ENCODE peak calls at places on chromosomes 6 and 20, in eight cellular contexts. Q is heart left ventricle, U is adrenal gland, S is breast epithelium, E is HCT116, A is body of pancreas, P is sigmoid colon, I is spleen. T is an unnamed sample.

GRCh38 chr6:13273931-13274706 is 54.2 kb downstream of the TBC1D7 start:
- DNase-seq in U (no peak), S (no peak), Q (no peak), E (no peak), I (peak), P (no peak), A (no peak), T (no peak)

GRCh38 chr20:52129611-52130010 is 62.0 kb downstream of the ZFP64 start:
- DNase-seq in Q (no peak), A (no peak), S (no peak), I (no peak), P (no peak), E (no peak), U (no peak), T (no peak)

GRCh38 chr6:17808609-17809008 is 101.9 kb upstream of the NUP153 start:
- DNase-seq in Q (no peak), U (no peak), A (no peak), E (no peak), S (no peak), I (no peak), P (no peak), T (no peak)

GRCh38 chr6:28161410-28162079 is 19.9 kb downstream of the ZKSCAN8 start:
- DNase-seq in I (peak), E (no peak), U (peak), S (peak), Q (peak), A (peak), P (peak), T (peak)

GRCh38 chr20:34579191-34579661 is 20.7 kb downstream of the MAP1LC3A start:
- DNase-seq in P (no peak), S (no peak), I (no peak), A (no peak), E (peak), Q (peak), U (peak), T (peak)

GRCh38 chr20:10721112-10721896 is 47.5 kb upstream of the JAG1 start:
- DNase-seq in A (no peak), Q (no peak), S (no peak), U (no peak), E (no peak), I (no peak), P (no peak), T (no peak)

GRCh38 chr20:50399003-50399916 is 110.9 kb upstream of the PTPN1 start:
- DNase-seq in P (peak), I (no peak), A (no peak), S (no peak), U (peak), Q (peak), E (no peak), T (no peak)

GRCh38 chr20:7882076-7882475 is 58.2 kb downstream of the HAO1 start:
- DNase-seq in A (no peak), Q (no peak), U (no peak), S (no peak), P (no peak), I (no peak), E (no peak), T (no peak)

GRCh38 chr6:53673138-53673801 is 7.7 kb upstream of the KLHL31 start:
- DNase-seq in Q (no peak), A (no peak), E (peak), I (no peak), U (peak), P (no peak), S (no peak), T (peak)

GRCh38 chr20:23602261-23602660 is 3.5 kb downstream of the CST9 start:
- DNase-seq in E (no peak), Q (no peak), P (no peak), U (no peak), S (no peak), I (no peak), A (no peak), T (no peak)

GRCh38 chr20:30168025-30168799 is 1089.3 kb upstream of the DEFB115 start:
- DNase-seq in Q (peak), S (no peak), U (no peak), I (peak), P (peak), E (no peak), A (peak), T (no peak)

GRCh38 chr6:73774311-73774766 is 78.3 kb downstream of the CD109 start:
- DNase-seq in I (no peak), U (no peak), E (peak), S (no peak), Q (peak), A (no peak), P (peak), T (peak)

GRCh38 chr6:123295672-123296071 is 299.6 kb downstream of the CLVS2 start:
- DNase-seq in E (no peak), Q (no peak), P (no peak), A (no peak), U (no peak), S (no peak), I (no peak), T (no peak)

GRCh38 chr6:143743256-143744166 is 65.7 kb downstream of the PHACTR2 start:
- DNase-seq in I (no peak), E (no peak), P (peak), U (no peak), Q (peak), A (no peak), S (no peak), T (no peak)

GRCh38 chr6:148389086-148389485 is 46.4 kb downstream of the SASH1 start:
- DNase-seq in P (no peak), A (no peak), U (no peak), Q (no peak), I (no peak), E (no peak), S (no peak), T (no peak)

GRCh38 chr6:11093065-11093590 is 506 bp upstream of the SMIM13 start:
- DNase-seq in S (no peak), I (no peak), A (no peak), U (no peak), Q (no peak), P (no peak), E (no peak), T (peak)

GRCh38 chr6:133610974-133611373 is 277.9 kb upstream of the TCF21 start:
- DNase-seq in Q (no peak), I (no peak), S (no peak), E (no peak), U (no peak), A (no peak), P (no peak), T (no peak)

GRCh38 chr20:41476013-41476441 is 109.4 kb upstream of the EMILIN3 start:
- DNase-seq in S (no peak), P (no peak), Q (peak), A (peak), U (no peak), E (no peak), I (no peak), T (no peak)

GRCh38 chr6:41280658-41281057 is 5.8 kb downstream of the TREM1 start:
- DNase-seq in S (no peak), E (no peak), Q (no peak), P (no peak), U (no peak), A (no peak), I (no peak), T (no peak)

GRCh38 chr6:19613678-19614077 is 223.5 kb upstream of the ID4 start:
- DNase-seq in A (no peak), Q (no peak), E (peak), P (no peak), U (no peak), S (no peak), I (no peak), T (no peak)

GRCh38 chr6:19616022-19616421 is 221.1 kb upstream of the ID4 start:
- DNase-seq in E (no peak), P (no peak), Q (no peak), A (no peak), U (no peak), S (no peak), I (no peak), T (no peak)

GRCh38 chr6:19608546-19608945 is 228.6 kb upstream of the ID4 start:
- DNase-seq in P (no peak), S (no peak), I (no peak), A (no peak), E (no peak), U (no peak), Q (no peak), T (no peak)

GRCh38 chr6:19605624-19606023 is 231.5 kb upstream of the ID4 start:
- DNase-seq in U (no peak), Q (no peak), A (no peak), P (no peak), I (no peak), S (no peak), E (no peak), T (no peak)

DNA sequence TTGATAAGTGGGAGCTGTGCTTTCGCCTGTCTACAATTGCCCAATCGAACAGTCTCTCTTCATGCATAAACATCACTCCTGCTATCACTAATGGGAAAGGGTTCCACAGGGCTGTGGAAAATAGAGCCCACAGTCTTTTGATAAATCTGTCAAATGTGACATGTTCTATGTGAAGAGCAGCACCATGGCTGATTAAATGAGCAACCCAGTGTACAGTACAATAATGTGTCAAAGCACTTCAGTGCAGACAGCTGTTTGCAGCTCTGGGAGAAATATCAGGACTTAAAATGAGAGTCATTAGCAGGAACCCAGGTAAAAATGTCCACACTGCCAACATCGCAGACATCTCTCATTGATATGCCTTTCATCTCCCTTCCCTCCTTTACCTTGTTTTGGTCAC is 226.9 kb upstream of the ID4 start:
- DNase-seq in P (no peak), Q (no peak), I (no peak), U (no peak), S (no peak), E (no peak), A (no peak), T (no peak)
- TF ChIP-seq POLR2A in P (no peak), Q (no peak), I (no peak), U (no peak), S (no peak), E (no peak), A (no peak), T (no peak)

DNA sequence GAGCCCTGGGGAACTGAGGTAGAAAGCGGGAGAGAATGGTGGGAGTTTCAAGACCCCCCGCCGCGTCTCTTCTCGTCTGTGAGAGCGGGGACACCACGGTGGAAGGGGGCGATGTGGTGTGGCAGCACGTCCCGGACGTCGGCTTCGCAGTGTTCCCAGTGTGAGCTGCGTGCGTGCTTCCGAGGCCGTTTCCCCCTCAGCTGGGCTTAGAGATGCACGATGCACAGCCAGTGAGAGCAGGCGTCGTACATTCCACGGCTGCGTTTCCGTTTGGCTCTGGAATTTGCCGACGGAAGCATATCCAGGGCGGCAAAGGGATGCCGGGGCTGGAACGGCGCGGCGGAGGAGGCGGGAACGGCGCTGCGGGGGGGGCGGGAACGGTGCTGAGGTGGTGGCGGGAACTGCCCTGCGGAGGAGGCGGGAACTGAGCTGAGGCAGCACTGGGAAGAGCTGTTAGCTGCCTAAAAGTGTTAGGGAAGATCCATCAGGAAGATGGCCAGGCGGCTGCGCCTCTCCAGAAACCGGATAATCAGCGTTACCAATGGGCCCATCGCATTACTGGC is 37.7 kb downstream of the KIF25 start:
- DNase-seq in I (peak), P (peak), A (peak), Q (peak), E (no peak), U (no peak), S (no peak), T (peak)
- TF ChIP-seq POLR2A in I (no peak), P (no peak), A (peak), Q (no peak), E (no peak), U (no peak), S (no peak), T (no peak)

GRCh38 chr6:43171284-43172126 is 436 bp downstream of the SRF start:
- DNase-seq in U (peak), Q (peak), S (no peak), I (no peak), E (no peak), A (no peak), P (no peak), T (peak)
- TF ChIP-seq POLR2A in U (peak), Q (peak), S (no peak), I (peak), E (peak), A (peak), P (peak), T (peak)

DNA sequence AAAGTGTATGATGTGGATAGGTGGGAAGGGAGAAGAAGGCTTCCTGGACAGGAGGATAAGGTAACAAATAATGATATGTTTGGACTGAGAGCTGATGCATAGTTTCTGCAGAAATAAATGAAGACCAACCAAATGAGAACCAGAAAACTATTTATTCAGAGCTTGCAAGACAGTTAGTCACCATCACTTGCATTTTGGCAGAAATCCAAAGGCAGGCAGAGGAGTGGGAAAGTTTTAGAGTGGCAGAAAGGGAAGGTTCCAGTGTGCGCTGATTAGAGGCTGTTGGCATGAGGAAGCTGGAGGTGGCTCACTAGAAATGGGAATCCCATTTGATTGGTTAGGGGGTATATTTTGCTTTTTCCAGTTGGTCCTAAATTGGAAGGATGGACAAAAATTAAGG is 13.0 kb upstream of the F13A1 start:
- DNase-seq in S (no peak), A (no peak), U (no peak), I (no peak), Q (no peak), P (no peak), E (no peak), T (no peak)
- TF ChIP-seq POLR2A in S (no peak), A (no peak), U (no peak), I (no peak), Q (no peak), P (no peak), E (no peak), T (no peak)

GRCh38 chr6:137808836-137809315 is 58.2 kb upstream of the TNFAIP3 start:
- DNase-seq in I (no peak), A (no peak), S (no peak), U (no peak), P (no peak), Q (no peak), E (no peak), T (no peak)

GRCh38 chr6:137811912-137812553 is 55.0 kb upstream of the TNFAIP3 start:
- DNase-seq in P (no peak), A (no peak), S (no peak), Q (no peak), U (no peak), E (no peak), I (no peak), T (no peak)

GRCh38 chr6:137813308-137813707 is 53.8 kb upstream of the TNFAIP3 start:
- DNase-seq in E (no peak), P (no peak), U (no peak), S (no peak), I (no peak), Q (no peak), A (no peak), T (no peak)

GRCh38 chr6:137810554-137811120 is 56.4 kb upstream of the TNFAIP3 start:
- DNase-seq in A (no peak), I (no peak), U (no peak), S (no peak), P (no peak), E (no peak), Q (no peak), T (no peak)

DNA sequence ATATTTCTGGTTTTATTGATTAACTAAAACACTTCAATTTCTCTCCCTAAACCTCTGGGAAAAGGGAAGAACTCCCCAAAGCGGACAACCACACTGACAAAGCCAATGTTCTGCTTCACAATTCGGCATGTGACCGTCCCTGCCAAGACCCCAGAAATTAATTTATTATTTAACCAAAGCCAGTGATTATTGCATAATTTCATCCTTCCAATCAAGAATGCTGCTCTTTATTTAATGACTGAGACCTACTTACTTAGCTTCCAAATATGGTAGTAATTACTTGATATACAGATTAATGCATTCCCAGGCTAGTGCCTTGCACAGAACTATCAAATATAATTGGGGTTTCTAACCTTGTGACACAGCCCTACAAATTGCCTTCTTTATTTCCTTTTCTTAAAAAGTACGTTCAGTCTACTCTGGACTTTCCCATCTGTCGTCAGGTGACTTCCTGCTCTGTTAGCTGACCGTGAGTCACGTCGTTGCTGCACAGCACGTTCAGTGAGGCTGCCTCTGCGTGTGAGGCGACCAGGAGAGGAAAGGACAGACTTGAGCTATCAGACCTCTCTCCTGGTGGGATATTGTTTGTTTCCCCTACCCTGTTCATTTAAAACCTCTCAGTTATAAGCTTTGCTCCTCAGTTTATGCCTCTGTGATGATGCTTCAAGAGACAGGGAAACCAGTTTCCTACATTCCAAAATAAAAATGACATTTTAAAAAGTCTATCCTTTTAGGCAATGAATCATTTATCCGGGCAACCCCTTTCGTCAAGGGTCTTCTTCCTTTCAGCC is 55.7 kb upstream of the TNFAIP3 start:
- DNase-seq in E (peak), U (peak), Q (peak), S (no peak), P (peak), I (peak), A (peak), T (peak)
- TF ChIP-seq POLR2A in E (no peak), U (no peak), Q (no peak), S (no peak), P (no peak), I (no peak), A (peak), T (no peak)

GRCh38 chr20:49104365-49104648 is 58.2 kb downstream of the CSE1L start:
- DNase-seq in S (no peak), A (no peak), E (no peak), U (no peak), Q (no peak), P (no peak), I (no peak), T (no peak)

GRCh38 chr20:49103647-49104364 is 57.7 kb downstream of the CSE1L start:
- DNase-seq in U (no peak), S (no peak), I (no peak), A (no peak), E (no peak), P (no peak), Q (no peak), T (no peak)

GRCh38 chr20:49100934-49101333 is 54.8 kb downstream of the CSE1L start:
- DNase-seq in P (no peak), S (no peak), E (no peak), Q (no peak), A (no peak), U (no peak), I (no peak), T (no peak)

GRCh38 chr20:49106332-49106731 is 60.2 kb downstream of the CSE1L start:
- DNase-seq in A (no peak), Q (no peak), I (no peak), P (no peak), S (no peak), U (no peak), E (no peak), T (no peak)

GRCh38 chr20:49103019-49103418 is 56.9 kb downstream of the CSE1L start:
- DNase-seq in E (no peak), S (no peak), I (no peak), U (no peak), P (no peak), Q (no peak), A (no peak), T (no peak)
- TF ChIP-seq POLR2A in E (no peak), S (no peak), I (no peak), U (no peak), P (no peak), Q (no peak), A (no peak), T (no peak)